ENCODE peak calls at places on chromosomes 7 and 10, in six cellular contexts. X is NCI-H69; V is IMR-90; Y is GM23338; O is brain microvascular endothelial cell; I is activated naive CD4-positive, alpha-beta T cell. W is an unnamed sample.

GRCh38 chr7:47291461-47292051 is 290.4 kb downstream of the TNS3 start:
- DNase-seq in X (no peak), V (peak; percentile 96), Y (no peak), O (peak; percentile 96), I (no peak), W (no peak)

GRCh38 chr7:126589068-126589684 is 663.6 kb downstream of the GRM8 start:
- DNase-seq in X (peak; percentile 14), V (no peak), Y (no peak), O (no peak), I (no peak), W (no peak)

GRCh38 chr10:13654118-13654830 is 67.5 kb downstream of the PRPF18 start:
- DNase-seq in X (no peak), V (no peak), Y (no peak), O (no peak), I (no peak), W (no peak)

GRCh38 chr7:43781726-43782607 is 23.5 kb downstream of the BLVRA start:
- DNase-seq in X (no peak), V (peak; percentile 62), Y (no peak), O (peak; percentile 24), I (no peak), W (no peak)

GRCh38 chr10:33968983-33969382 is 634.5 kb upstream of the NRP1 start:
- DNase-seq in X (no peak), V (no peak), Y (no peak), O (no peak), I (no peak), W (no peak)

GRCh38 chr7:122155566-122155965 is 11.5 kb upstream of the AASS start:
- DNase-seq in X (no peak), V (no peak), Y (no peak), O (peak; percentile 30), I (no peak), W (no peak)

GRCh38 chr7:100127866-100128601 is 1.3 kb downstream of the MBLAC1 start:
- DNase-seq in X (peak; percentile 52), V (no peak), Y (peak; percentile 58), O (no peak), I (no peak), W (peak; percentile 66)

GRCh38 chr10:12656518-12657142 is 307.3 kb downstream of the CAMK1D start:
- DNase-seq in X (peak; percentile 68), V (peak; percentile 75), Y (peak; percentile 73), O (peak; percentile 47), I (no peak), W (peak; percentile 51)

GRCh38 chr10:43273543-43273942 is 6.7 kb upstream of the RASGEF1A start:
- DNase-seq in X (no peak), V (no peak), Y (no peak), O (no peak), I (no peak), W (no peak)

GRCh38 chr7:73741600-73741999 is 3.0 kb upstream of the ABHD11 start:
- DNase-seq in X (peak; percentile 92), V (no peak), Y (peak; percentile 81), O (no peak), I (no peak), W (no peak)

GRCh38 chr7:113179313-113179712 is 61.0 kb upstream of the SMIM30 start:
- DNase-seq in X (no peak), V (peak; percentile 19), Y (no peak), O (peak; percentile 27), I (no peak), W (no peak)

GRCh38 chr7:39651262-39651661 is 27.9 kb downstream of the RALA start:
- DNase-seq in X (no peak), V (peak; percentile 83), Y (no peak), O (peak; percentile 9), I (no peak), W (no peak)

GRCh38 chr10:34171957-34172527 is 643.1 kb downstream of the PARD3 start:
- DNase-seq in X (no peak), V (peak; percentile 47), Y (no peak), O (no peak), I (no peak), W (no peak)

GRCh38 chr7:69963388-69963787 is 365.1 kb downstream of the AUTS2 start:
- DNase-seq in X (no peak), V (no peak), Y (no peak), O (no peak), I (no peak), W (no peak)

GRCh38 chr7:117975436-117975835 is 102.2 kb upstream of the CTTNBP2 start:
- DNase-seq in X (no peak), V (no peak), Y (no peak), O (no peak), I (no peak), W (no peak)

GRCh38 chr10:124253006-124253405 is 159.6 kb upstream of the CHST15 start:
- DNase-seq in X (no peak), V (no peak), Y (no peak), O (no peak), I (no peak), W (no peak)

GRCh38 chr7:130486114-130486962 is 5.5 kb upstream of the MEST start:
- DNase-seq in X (peak; percentile 92), V (no peak), Y (peak; percentile 98), O (no peak), I (peak; percentile 19), W (peak; percentile 94)

GRCh38 chr10:96478317-96478716 is 35.4 kb downstream of the TLL2 start:
- DNase-seq in X (no peak), V (no peak), Y (no peak), O (no peak), I (no peak), W (no peak)

GRCh38 chr7:132783824-132784223 is 207.6 kb upstream of the PLXNA4 start:
- DNase-seq in X (no peak), V (peak; percentile 89), Y (no peak), O (peak; percentile 89), I (no peak), W (no peak)

GRCh38 chr10:71939861-71940474 is 24.2 kb upstream of the CHST3 start:
- DNase-seq in X (no peak), V (no peak), Y (no peak), O (no peak), I (no peak), W (no peak)

GRCh38 chr7:39603931-39604330 is 19.4 kb upstream of the RALA start:
- DNase-seq in X (no peak), V (no peak), Y (no peak), O (no peak), I (no peak), W (no peak)

GRCh38 chr10:32153252-32153651 is 97.0 kb upstream of the KIF5B start:
- DNase-seq in X (no peak), V (no peak), Y (no peak), O (no peak), I (no peak), W (no peak)

GRCh38 chr7:30764030-30764991 is 6.9 kb upstream of the MINDY4 start:
- DNase-seq in X (no peak), V (peak; percentile 34), Y (no peak), O (peak; percentile 41), I (no peak), W (no peak)

GRCh38 chr7:130290745-130291144 is 2.2 kb upstream of the CPA4 start:
- DNase-seq in X (no peak), V (peak; percentile 77), Y (no peak), O (peak; percentile 74), I (no peak), W (no peak)

GRCh38 chr10:86662186-86663045 is 5.9 kb upstream of the LDB3 start:
- DNase-seq in X (peak; percentile 30), V (no peak), Y (no peak), O (no peak), I (no peak), W (no peak)

GRCh38 chr10:79391231-79392019 is 44.2 kb downstream of the PPIF start:
- DNase-seq in X (no peak), V (no peak), Y (no peak), O (no peak), I (no peak), W (no peak)